ENCODE peak calls at places on chromosomes 16 and 17, in four cellular contexts. V is CD8-positive, alpha-beta memory T cell; K is heart right ventricle; Z is H9. T is an unnamed sample. For H3K4me1 and H3K27me3, the result is how much of the 10 kb centered on the place peaks cover.

GRCh38 chr17:2138318-2138717 is 83.4 kb downstream of the HIC1 start:
- DNase-seq in V (peak), K (no peak), Z (no peak), T (peak)

GRCh38 chr17:21174719-21175118 is 39.2 kb downstream of the TMEM11 start:
- DNase-seq in K (no peak), Z (no peak), V (no peak), T (no peak)

GRCh38 chr17:78366109-78366848 is 6.4 kb upstream of the SOCS3 start:
- DNase-seq in K (no peak), Z (peak), V (no peak), T (peak)

GRCh38 chr17:65885484-65885883 is 306.4 kb downstream of the CEP112 start:
- DNase-seq in Z (no peak), V (no peak), K (no peak), T (no peak)

GRCh38 chr17:29086628-29087332 is 43.8 kb downstream of the PIPOX start:
- DNase-seq in V (no peak), Z (peak), K (no peak), T (no peak)

GRCh38 chr17:64509179-64509578 is 2.4 kb downstream of the CEP95 start:
- DNase-seq in K (no peak), V (no peak), Z (no peak), T (no peak)

GRCh38 chr17:27565874-27566672 is 64.9 kb upstream of the LGALS9 start:
- DNase-seq in K (no peak), V (no peak), Z (no peak), T (no peak)

GRCh38 chr16:84382396-84382795 is 14.1 kb downstream of the ATP2C2 start:
- DNase-seq in Z (no peak), V (no peak), K (no peak), T (no peak)

GRCh38 chr16:81469710-81470481 is 25.3 kb downstream of the CMIP start:
- DNase-seq in K (peak), V (peak), Z (no peak), T (no peak)

GRCh38 chr16:71882505-71883192 is 1.3 kb downstream of the ZNF821 start:
- DNase-seq in V (peak), Z (peak), K (no peak), T (peak)

GRCh38 chr16:53082509-53082908 is 27.7 kb downstream of the CHD9 start:
- DNase-seq in Z (no peak), K (no peak), V (no peak), T (no peak)

GRCh38 chr16:56986361-56986760 is 3.0 kb upstream of the NLRC5 start:
- DNase-seq in V (no peak), K (no peak), Z (no peak), T (no peak)

GRCh38 chr17:45149669-45150603 is 1.7 kb downstream of the HEXIM1 start:
- DNase-seq in Z (peak), K (peak), V (peak), T (peak)

GRCh38 chr17:62950067-62950466 is 16.0 kb upstream of the TANC2 start:
- DNase-seq in Z (no peak), K (no peak), V (no peak), T (peak)

GRCh38 chr17:82678265-82678891 is 20.1 kb downstream of the RAB40B start:
- DNase-seq in K (no peak), Z (no peak), V (no peak), T (peak)

GRCh38 chr16:4426021-4426684 is 485 bp downstream of the DNAJA3 start:
- DNase-seq in Z (no peak), V (no peak), K (no peak), T (no peak)

GRCh38 chr17:77445030-77445907 is 304.5 kb downstream of the SEC14L1 start:
- DNase-seq in Z (no peak), K (no peak), V (peak), T (no peak)

GRCh38 chr16:88888057-88888777 is 21.8 kb upstream of the PABPN1L start:
- DNase-seq in Z (no peak), V (no peak), K (no peak), T (no peak)
- H3K4me1 ChIP-seq in Z (under half), V (under half), K (under half), T (under half)

GRCh38 chr17:34361478-34362061 is 1.5 kb downstream of the CCL1 start:
- DNase-seq in V (peak), K (peak), Z (peak), T (peak)
- H3K27ac ChIP-seq in V (no peak), K (no peak), Z (no peak), T (no peak)

GRCh38 chr17:38619937-38620550 is 14.3 kb upstream of the SRCIN1 start:
- DNase-seq in K (no peak), V (no peak), Z (peak), T (no peak)
- H3K27me3 ChIP-seq in K (under half), V (under half), Z (under half), T (under half)

GRCh38 chr16:11726008-11726407 is 16.6 kb downstream of the TXNDC11 start:
- DNase-seq in Z (no peak), V (no peak), K (no peak), T (no peak)
- H3K4me1 ChIP-seq in Z (under half), V (under half), K (under half), T (under half)

GRCh38 chr17:50164697-50164988 is 1.2 kb upstream of the SGCA start:
- DNase-seq in Z (no peak), V (no peak), K (no peak), T (no peak)
- H3K27ac ChIP-seq in Z (no peak), V (no peak), K (peak), T (no peak)

DNA sequence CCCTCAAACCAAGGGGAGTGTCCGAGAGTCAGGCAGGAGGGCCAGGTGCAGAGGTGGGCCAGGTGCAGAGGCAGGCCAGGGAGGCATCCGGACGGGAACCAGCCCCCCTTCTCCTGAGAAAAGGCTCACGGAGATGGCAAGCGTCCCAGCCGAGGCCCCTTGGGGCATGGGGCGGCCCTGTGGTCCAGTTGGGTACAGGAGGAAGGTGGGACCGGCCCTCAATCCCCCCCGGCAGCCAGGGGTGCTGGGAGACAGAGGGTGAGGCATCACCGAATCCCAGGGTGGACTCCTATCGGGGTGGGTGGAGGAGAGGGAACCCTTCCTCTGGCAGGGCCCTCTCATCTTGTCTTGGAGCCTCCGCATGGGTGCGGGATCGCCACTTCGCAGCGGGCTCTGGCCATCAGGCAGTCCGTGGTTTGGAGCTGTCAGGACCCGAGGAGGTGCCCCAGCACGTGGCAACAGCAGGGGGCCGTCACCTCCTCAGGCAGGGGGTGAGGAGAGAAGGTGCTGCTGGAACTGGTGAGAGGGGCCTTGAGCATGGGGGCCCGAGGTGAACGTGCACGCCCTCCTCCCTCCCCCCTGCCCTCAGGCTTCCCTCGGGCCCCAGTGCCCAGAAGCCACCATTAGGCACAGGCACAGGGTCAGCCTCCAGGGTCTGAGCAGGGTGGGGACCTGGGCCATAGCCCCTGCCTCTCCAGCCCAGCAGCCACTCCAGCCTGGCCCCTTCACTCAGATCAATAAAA is 38.7 kb upstream of the SLC38A10 start:
- DNase-seq in V (no peak), Z (peak), K (no peak), T (no peak)
- H3K27me3 ChIP-seq in V (under half), Z (under half), K (under half), T (under half)

GRCh38 chr17:75896360-75897075 is at the start of gene TRIM65:
- DNase-seq in Z (peak), V (peak), K (peak), T (peak)
- H3K4me1 ChIP-seq in Z (under half), V (under half), K (under half), T (under half)

GRCh38 chr16:65281636-65282035 is 159.8 kb upstream of the CDH11 start:
- DNase-seq in K (no peak), V (no peak), Z (no peak), T (no peak)
- H3K27ac ChIP-seq in K (no peak), V (no peak), Z (no peak), T (no peak)